ENCODE peak calls at places on chromosome 22, in seven cellular contexts. H, U, V, C, L, Q and F are unnamed samples.

GRCh38 chr22:35894464-35894878 is 134.2 kb downstream of the RBFOX2 start:
- DNase-seq in U (peak; percentile 12), C (no peak), V (no peak), Q (peak; percentile 10), L (no peak), H (no peak), F (no peak)

GRCh38 chr22:48754611-48755331 is 1072.9 kb downstream of the BRD1 start:
- DNase-seq in C (no peak), U (no peak), H (no peak), Q (no peak), L (peak; percentile 2), V (no peak), F (no peak)

GRCh38 chr22:27720860-27721259 is 80.7 kb downstream of the MN1 start:
- DNase-seq in U (no peak), V (no peak), L (no peak), Q (no peak), H (no peak), C (no peak), F (no peak)

GRCh38 chr22:28310299-28310698 is 369.3 kb downstream of the TTC28 start:
- DNase-seq in Q (no peak), C (no peak), H (no peak), L (no peak), U (no peak), V (no peak), F (no peak)

GRCh38 chr22:32042924-32043323 is at the start of gene SLC5A1:
- DNase-seq in U (no peak), C (no peak), V (no peak), H (no peak), L (peak; percentile 78), Q (no peak), F (peak; percentile 64)

GRCh38 chr22:48247829-48248228 is 1485.4 kb downstream of the TBC1D22A start:
- DNase-seq in L (no peak), C (no peak), H (no peak), Q (no peak), U (no peak), V (no peak), F (no peak)

GRCh38 chr22:19438286-19438685 is 5.9 kb downstream of the MRPL40 start:
- DNase-seq in Q (no peak), H (no peak), C (no peak), U (no peak), L (no peak), V (no peak), F (no peak)

GRCh38 chr22:38187413-38188212 is 6.0 kb upstream of the PLA2G6 start:
- DNase-seq in V (no peak), L (peak; percentile 69), C (peak; percentile 71), U (no peak), Q (no peak), H (no peak), F (no peak)

GRCh38 chr22:39453765-39454378 is 2.9 kb upstream of the MGAT3 start:
- DNase-seq in Q (no peak), V (no peak), U (peak; percentile 75), C (peak; percentile 17), H (peak; percentile 39), L (no peak), F (no peak)

GRCh38 chr22:34645375-34645774 is 420.6 kb upstream of the ISX start:
- DNase-seq in Q (no peak), L (no peak), V (no peak), C (no peak), H (no peak), U (peak; percentile 44), F (no peak)

GRCh38 chr22:48757581-48757980 is 1070.1 kb downstream of the BRD1 start:
- DNase-seq in L (peak; percentile 4), C (no peak), H (no peak), Q (no peak), V (no peak), U (no peak), F (no peak)

GRCh38 chr22:23826510-23827350 is 12.1 kb downstream of the DERL3 start:
- DNase-seq in H (no peak), U (peak; percentile 1), Q (no peak), C (peak; percentile 26), L (no peak), V (peak; percentile 51), F (peak; percentile 55)

GRCh38 chr22:37045958-37046357 is 5.6 kb upstream of the KCTD17 start:
- DNase-seq in C (peak; percentile 62), V (peak; percentile 44), L (no peak), U (peak; percentile 50), H (peak; percentile 37), Q (no peak), F (no peak)

GRCh38 chr22:33599596-33599995 is 320.7 kb downstream of the LARGE1 start:
- DNase-seq in H (no peak), U (no peak), Q (no peak), V (no peak), L (no peak), C (no peak), F (no peak)

GRCh38 chr22:32005453-32005852 is 37.6 kb upstream of the SLC5A1 start:
- DNase-seq in V (peak; percentile 45), Q (no peak), L (no peak), C (peak; percentile 25), U (no peak), H (no peak), F (no peak)

GRCh38 chr22:24433868-24434471 is 6.6 kb downstream of the ADORA2A start:
- DNase-seq in H (no peak), Q (no peak), L (no peak), V (peak; percentile 47), C (peak; percentile 73), U (no peak), F (peak; percentile 34)

GRCh38 chr22:16917144-16918003 is 90.6 kb downstream of the GAB4 start:
- DNase-seq in L (peak; percentile 53), Q (no peak), C (peak; percentile 15), H (peak; percentile 78), V (peak; percentile 29), U (peak; percentile 87), F (peak; percentile 44)

GRCh38 chr22:37910863-37911262 is 4.8 kb downstream of the MICALL1 start:
- DNase-seq in L (no peak), Q (no peak), V (no peak), H (no peak), U (peak; percentile 36), C (no peak), F (no peak)

GRCh38 chr22:36846271-36846670 is 14.5 kb upstream of the NCF4 start:
- DNase-seq in L (no peak), C (no peak), V (no peak), U (no peak), Q (no peak), H (peak; percentile 16), F (no peak)

GRCh38 chr22:17781319-17782031 is 7.2 kb upstream of the BID start:
- DNase-seq in L (no peak), C (peak; percentile 94), V (peak; percentile 81), H (no peak), U (no peak), Q (no peak), F (no peak)

GRCh38 chr22:23070418-23071162 is at the start of gene GNAZ:
- DNase-seq in H (no peak), C (no peak), L (peak; percentile 37), U (peak; percentile 82), Q (no peak), V (no peak), F (peak; percentile 47)

GRCh38 chr22:35116817-35117216 is 50.9 kb downstream of the ISX start:
- DNase-seq in H (no peak), V (no peak), L (no peak), C (no peak), U (no peak), Q (no peak), F (no peak)

GRCh38 chr22:29553391-29554224 is at the start of gene THOC5:
- DNase-seq in L (peak; percentile 95), Q (peak; percentile 74), V (peak; percentile 94), H (peak; percentile 91), C (peak; percentile 94), U (peak; percentile 96), F (peak; percentile 96)

GRCh38 chr22:46461566-46462180 is 75.7 kb downstream of the CELSR1 start:
- DNase-seq in Q (no peak), U (no peak), L (no peak), V (no peak), C (no peak), H (no peak), F (no peak)
- H3K4me3 ChIP-seq in Q (no peak overlapping the region), U (no peak overlapping the region), L (no peak overlapping the region), V (no peak overlapping the region), C (no peak overlapping the region), H (no peak overlapping the region), F (no peak overlapping the region)

DNA sequence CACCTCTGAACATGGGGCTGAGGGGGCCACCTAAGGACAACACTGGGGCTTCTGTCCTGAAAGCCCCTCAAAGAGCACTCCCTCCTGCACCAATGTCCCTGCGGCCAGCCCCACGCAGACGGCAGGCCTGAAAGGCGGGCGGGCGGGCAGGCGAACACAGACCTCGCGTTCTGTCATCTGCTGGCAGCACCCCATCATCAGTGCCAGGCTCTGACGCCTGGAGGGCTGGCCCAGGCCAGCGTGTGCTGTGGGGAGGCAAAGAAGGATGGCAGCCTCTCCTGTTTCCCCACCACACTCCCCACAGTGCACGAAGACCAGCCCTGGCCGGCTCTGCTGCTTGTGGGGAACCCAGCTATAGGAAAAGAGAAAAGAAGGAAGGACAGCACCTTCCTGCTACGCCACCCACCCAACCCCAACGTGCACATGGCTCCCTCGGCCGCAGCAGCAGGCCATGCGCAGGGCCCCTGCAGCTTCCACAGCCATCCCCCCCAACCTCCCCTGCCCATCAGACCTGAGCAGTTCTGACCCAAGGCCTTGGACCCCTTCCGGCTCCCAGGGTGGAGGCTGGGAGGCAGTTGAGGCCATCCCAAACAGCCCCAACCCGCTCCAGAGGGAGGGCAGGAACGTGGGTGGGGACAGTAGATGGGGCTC is 3.5 kb downstream of the SBF1 start:
- DNase-seq in H (no peak), L (no peak), C (no peak), U (no peak), Q (no peak), V (no peak), F (no peak)
- H3K4me3 ChIP-seq in H (no peak overlapping the region), L (no peak overlapping the region), C (no peak overlapping the region), U (no peak overlapping the region), Q (no peak overlapping the region), V (no peak overlapping the region), F (no peak overlapping the region)

DNA sequence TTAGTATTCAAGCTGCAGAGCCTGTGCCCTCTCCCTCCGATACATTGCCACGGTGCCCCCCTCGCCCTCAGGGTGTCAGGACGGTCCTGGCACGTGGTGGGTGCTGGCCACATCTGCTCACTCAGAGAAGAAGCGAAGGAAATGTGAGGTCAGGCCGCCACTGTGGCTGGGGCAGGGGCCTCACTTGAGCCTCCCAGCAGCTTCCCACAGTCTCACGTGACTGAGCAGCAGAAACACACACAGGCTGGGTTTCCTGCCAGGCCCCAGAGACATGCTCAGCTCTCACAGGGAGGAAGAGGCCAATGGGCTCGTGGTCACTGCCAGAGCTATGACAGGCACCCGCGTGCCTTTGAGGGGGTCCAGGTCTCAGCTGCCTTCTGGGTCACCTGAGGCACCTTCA is 37.9 kb upstream of the PRR5 start:
- DNase-seq in U (no peak), L (no peak), V (peak; percentile 24), Q (no peak), H (no peak), C (peak; percentile 61), F (peak; percentile 71)
- H3K4me3 ChIP-seq in U (no peak overlapping the region), L (no peak overlapping the region), V (no peak overlapping the region), Q (no peak overlapping the region), H (no peak overlapping the region), C (no peak overlapping the region), F (no peak overlapping the region)

DNA sequence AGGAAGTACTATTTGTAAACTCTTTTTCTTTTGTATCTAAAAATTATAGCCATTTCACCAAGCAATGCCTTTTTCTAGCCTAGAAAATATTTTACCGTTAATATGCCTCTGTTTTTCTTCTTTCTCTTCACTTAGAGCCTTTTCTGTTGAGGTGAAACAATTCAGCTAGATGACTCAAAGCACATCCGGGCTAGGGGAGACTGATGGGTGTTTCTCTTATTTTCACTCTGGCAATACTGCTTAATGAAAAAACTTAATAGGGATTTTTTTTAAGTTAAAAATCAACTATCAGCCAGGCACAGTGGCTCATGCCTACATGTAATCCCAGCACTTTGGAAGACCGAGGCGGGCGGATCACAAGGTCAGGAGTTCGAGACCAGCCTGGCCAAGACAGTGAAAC is 93.3 kb downstream of the SGSM3 start:
- DNase-seq in H (no peak), L (no peak), U (no peak), V (no peak), C (no peak), Q (no peak), F (no peak)
- H3K4me3 ChIP-seq in H (peak overlapping the region; percentile 36), L (no peak overlapping the region), U (no peak overlapping the region), V (no peak overlapping the region), C (no peak overlapping the region), Q (no peak overlapping the region), F (no peak overlapping the region)